ENCODE peak calls at places on chromosomes 5 and 9, in eight cellular contexts. E is CD4-positive, CD25-positive, alpha-beta regulatory T cell; N is adrenal gland; F is tibial artery; M is adipocyte; A is SJSA1; Z is CD8-positive, alpha-beta T cell; X is ovary. P is an unnamed sample.
A peak's percentile ranks its signal among the peaks of the same experiment; 100 is the strongest.

GRCh38 chr5:113572716-113573115 is 59.2 kb downstream of the YTHDC2 start:
- DNase-seq in E (no peak), N (no peak), F (no peak), M (no peak), A (no peak), Z (no peak), X (no peak), P (no peak)

GRCh38 chr9:68777070-68777763 is 72.2 kb downstream of the PIP5K1B start:
- DNase-seq in E (no peak), N (no peak), F (no peak), M (no peak), A (no peak), Z (no peak), X (no peak), P (no peak)

GRCh38 chr9:89798546-89799120 is 193.8 kb downstream of the GADD45G start:
- DNase-seq in E (no peak), N (peak; percentile 1), F (no peak), M (no peak), A (no peak), Z (no peak), X (no peak), P (no peak)

GRCh38 chr5:43066799-43067741 is 27.0 kb upstream of the ANXA2R start:
- DNase-seq in E (peak; percentile 78), N (peak; percentile 96), F (peak; percentile 93), M (peak; percentile 87), A (peak; percentile 92), Z (peak; percentile 87), X (peak; percentile 88), P (peak; percentile 91)

GRCh38 chr5:172443441-172444109 is 10.8 kb downstream of the SH3PXD2B start:
- DNase-seq in E (no peak), N (peak; percentile 97), F (peak; percentile 88), M (peak; percentile 83), A (peak; percentile 83), Z (no peak), X (peak; percentile 89), P (peak; percentile 53)

GRCh38 chr9:19162956-19163355 is 35.7 kb upstream of the PLIN2 start:
- DNase-seq in E (no peak), N (no peak), F (peak; percentile 40), M (no peak), A (no peak), Z (no peak), X (no peak), P (no peak)

GRCh38 chr5:7606840-7607453 is 211.0 kb downstream of the ADCY2 start:
- DNase-seq in E (no peak), N (no peak), F (no peak), M (no peak), A (no peak), Z (no peak), X (no peak), P (no peak)

GRCh38 chr5:53403291-53403690 is 77.1 kb upstream of the FST start:
- DNase-seq in E (no peak), N (no peak), F (no peak), M (no peak), A (no peak), Z (no peak), X (no peak), P (no peak)

GRCh38 chr9:93261735-93262523 is 78.0 kb downstream of the WNK2 start:
- DNase-seq in E (no peak), N (peak; percentile 47), F (peak; percentile 14), M (no peak), A (no peak), Z (no peak), X (no peak), P (no peak)

GRCh38 chr5:44809215-44809955 is 638 bp downstream of the MRPS30 start:
- DNase-seq in E (peak; percentile 22), N (peak; percentile 69), F (peak; percentile 41), M (peak; percentile 75), A (peak; percentile 48), Z (peak; percentile 22), X (peak; percentile 23), P (peak; percentile 67)

GRCh38 chr5:89211836-89212235 is 328.9 kb upstream of the MEF2C start:
- DNase-seq in E (no peak), N (no peak), F (no peak), M (peak; percentile 89), A (peak; percentile 60), Z (no peak), X (no peak), P (no peak)

GRCh38 chr9:130128251-130128650 is 44.0 kb upstream of the NCS1 start:
- DNase-seq in E (peak; percentile 64), N (no peak), F (no peak), M (peak; percentile 31), A (peak; percentile 17), Z (peak; percentile 67), X (no peak), P (no peak)

GRCh38 chr5:14505310-14506140 is 76.1 kb upstream of the OTULINL start:
- DNase-seq in E (no peak), N (no peak), F (no peak), M (no peak), A (no peak), Z (no peak), X (no peak), P (no peak)

GRCh38 chr5:74042559-74043357 is 416.8 kb downstream of the ARHGEF28 start:
- DNase-seq in E (no peak), N (no peak), F (no peak), M (peak; percentile 73), A (peak; percentile 73), Z (no peak), X (no peak), P (peak; percentile 70)

GRCh38 chr9:126376903-126377342 is 50.3 kb downstream of the MVB12B start:
- DNase-seq in E (no peak), N (no peak), F (no peak), M (no peak), A (no peak), Z (no peak), X (no peak), P (no peak)

DNA sequence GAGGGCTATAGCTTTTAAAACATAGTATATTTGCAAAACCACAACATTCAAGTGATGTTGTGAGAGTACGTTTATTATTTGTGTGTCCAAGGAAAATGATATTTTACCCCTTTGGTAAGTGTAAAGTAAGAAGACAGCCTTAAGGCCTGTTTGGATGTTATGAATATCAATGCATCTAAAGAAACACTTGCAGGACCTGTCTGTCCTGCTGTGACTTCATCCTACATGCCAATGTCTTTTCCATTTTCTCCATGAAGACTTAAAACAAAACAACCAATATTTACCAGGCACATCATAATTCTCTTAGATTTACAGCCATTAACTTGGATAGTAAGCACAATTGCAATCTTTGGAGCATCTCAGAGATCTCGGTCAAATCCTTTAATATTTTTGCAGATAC is 29.0 kb downstream of the PRLR start:
- DNase-seq in E (no peak), N (no peak), F (no peak), M (no peak), A (no peak), Z (no peak), X (no peak), P (no peak)
- H3K27me3 ChIP-seq in E (peaks cover 3% of the 10 kb centered on the region), N (no peaks in the 10 kb centered on the region), F (no peaks in the 10 kb centered on the region), M (no peaks in the 10 kb centered on the region), A (peaks cover 4% of the 10 kb centered on the region), Z (no peaks in the 10 kb centered on the region), X (no peaks in the 10 kb centered on the region), P (no peaks in the 10 kb centered on the region)

DNA sequence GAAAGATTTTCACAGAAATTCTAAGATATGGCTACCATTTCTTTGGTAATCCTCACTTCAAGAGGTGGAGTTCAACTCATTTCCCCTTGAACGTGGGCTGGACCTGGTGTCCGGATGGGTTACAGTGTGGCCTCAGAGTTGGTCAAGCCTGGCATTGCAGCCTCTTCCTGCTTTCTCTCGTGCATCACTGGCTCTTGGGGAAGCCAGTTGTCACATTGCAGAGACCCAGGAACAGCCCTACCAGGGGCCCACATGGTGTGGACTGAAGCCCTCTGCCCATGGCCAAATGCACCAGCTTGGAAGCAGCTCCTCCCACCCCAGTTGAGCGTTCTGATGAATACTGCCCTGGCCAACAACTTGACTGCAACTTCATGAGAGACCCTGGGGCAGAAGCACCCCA is 47.7 kb upstream of the FCN1 start:
- DNase-seq in E (no peak), N (no peak), F (no peak), M (no peak), A (no peak), Z (no peak), X (no peak), P (no peak)
- H3K27me3 ChIP-seq in E (no peaks in the 10 kb centered on the region), N (peaks cover 5% of the 10 kb centered on the region), F (no peaks in the 10 kb centered on the region), M (peaks cover 36% of the 10 kb centered on the region), A (peaks cover 12% of the 10 kb centered on the region), Z (no peaks in the 10 kb centered on the region), X (no peaks in the 10 kb centered on the region), P (no peaks in the 10 kb centered on the region)

GRCh38 chr5:178389796-178390195 is 157.2 kb upstream of the PHYKPL start:
- DNase-seq in E (no peak), N (no peak), F (no peak), M (no peak), A (no peak), Z (no peak), X (no peak), P (peak; percentile 90)
- H3K27me3 ChIP-seq in E (no peaks in the 10 kb centered on the region), N (no peaks in the 10 kb centered on the region), F (no peaks in the 10 kb centered on the region), M (peaks cover 68% of the 10 kb centered on the region), A (no peaks in the 10 kb centered on the region), Z (no peaks in the 10 kb centered on the region), X (no peaks in the 10 kb centered on the region), P (no peaks in the 10 kb centered on the region)

DNA sequence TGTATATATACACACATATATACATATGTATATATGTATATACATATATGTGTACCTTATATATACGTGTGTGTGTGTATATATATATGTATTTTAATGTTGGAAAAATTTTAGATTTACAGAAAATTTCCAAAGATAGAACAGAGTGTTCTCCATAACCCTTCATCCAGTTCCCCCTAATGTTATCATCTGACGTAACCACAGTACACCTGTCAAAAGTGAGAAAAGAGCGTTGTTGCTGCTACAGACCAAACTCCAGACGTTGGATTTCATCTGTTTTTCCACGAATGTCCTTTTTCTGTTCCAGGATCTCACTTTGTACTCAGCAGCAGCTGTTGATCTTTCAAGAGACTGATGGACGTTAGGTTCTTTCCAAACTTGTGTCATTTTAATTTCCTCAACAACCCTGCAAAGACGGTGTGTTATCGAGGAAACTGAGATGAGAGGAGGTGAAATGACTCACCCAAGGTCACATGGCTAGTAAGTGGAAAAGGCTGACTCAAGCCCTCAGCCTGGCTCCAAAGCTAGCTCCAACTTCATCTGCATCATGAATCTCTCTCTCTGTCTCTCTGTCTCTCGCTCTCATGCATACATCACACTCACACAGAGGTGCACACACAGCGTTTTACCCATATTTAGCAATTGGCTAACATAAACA is 17.0 kb upstream of the NTNG2 start:
- DNase-seq in E (no peak), N (no peak), F (no peak), M (no peak), A (no peak), Z (no peak), X (no peak), P (no peak)
- H3K27me3 ChIP-seq in E (peaks cover 5% of the 10 kb centered on the region), N (peaks cover 18% of the 10 kb centered on the region), F (no peaks in the 10 kb centered on the region), M (peaks cover 74% of the 10 kb centered on the region), A (peaks cover 44% of the 10 kb centered on the region), Z (peaks cover 4% of the 10 kb centered on the region), X (no peaks in the 10 kb centered on the region), P (no peaks in the 10 kb centered on the region)

DNA sequence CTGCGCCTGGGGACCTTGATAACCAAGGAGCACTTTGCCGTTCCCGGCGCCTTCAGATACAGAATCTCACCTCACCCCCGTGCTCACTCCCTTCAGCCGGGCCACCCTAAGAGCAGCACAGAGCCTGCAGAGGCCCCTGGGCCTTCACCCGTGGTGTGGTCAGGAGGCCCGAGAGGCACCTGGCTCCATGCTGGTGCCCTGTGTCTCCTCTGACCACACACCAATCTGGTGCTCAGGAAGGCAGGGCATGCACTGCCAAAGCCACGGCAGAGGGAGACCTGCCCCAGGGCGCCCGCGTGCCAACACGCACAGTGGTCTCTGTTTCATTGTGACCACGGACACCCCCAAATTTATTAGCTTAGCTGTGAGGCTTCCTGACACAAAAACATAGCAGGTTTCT is 11.3 kb downstream of the IRX4 start:
- DNase-seq in E (no peak), N (no peak), F (no peak), M (no peak), A (no peak), Z (no peak), X (no peak), P (no peak)
- H3K27me3 ChIP-seq in E (peaks cover 4% of the 10 kb centered on the region), N (peaks cover 29% of the 10 kb centered on the region), F (no peaks in the 10 kb centered on the region), M (peaks cover 58% of the 10 kb centered on the region), A (no peaks in the 10 kb centered on the region), Z (peaks cover 21% of the 10 kb centered on the region), X (no peaks in the 10 kb centered on the region), P (peaks cover 14% of the 10 kb centered on the region)